ENCODE peak calls at places on chromosome 19, in eight cellular contexts. Y is fibroblast of mammary gland, T is RWPE1, I is fibroblast of pulmonary artery, M is AG10803, O is progenitor cell of endocrine pancreas, S is transverse colon, Z is glutamatergic neuron. U is an unnamed sample.

GRCh38 chr19:45478454-45479238 is 10.8 kb downstream of the FOSB start:
- DNase-seq in O (peak), I (peak), Z (peak), T (peak), Y (peak), M (peak), S (peak), U (peak)

GRCh38 chr19:12984683-12985048 is 10.6 kb upstream of the NFIX start:
- DNase-seq in M (no peak), O (no peak), Z (peak), Y (no peak), S (no peak), T (no peak), I (no peak), U (no peak)

GRCh38 chr19:52474351-52475127 is 21.2 kb downstream of the ZNF578 start:
- DNase-seq in Z (no peak), I (no peak), S (no peak), T (no peak), M (no peak), O (no peak), Y (no peak), U (no peak)

GRCh38 chr19:57664269-57665127 is 4.2 kb upstream of the ZSCAN4 start:
- DNase-seq in S (peak), M (peak), T (peak), Y (peak), I (peak), Z (peak), O (peak), U (peak)

GRCh38 chr19:1122972-1123363 is 19.2 kb downstream of the GPX4 start:
- DNase-seq in T (peak), S (peak), Z (peak), Y (peak), I (peak), O (no peak), M (peak), U (peak)

GRCh38 chr19:33505823-33506222 is 15.8 kb downstream of the PEPD start:
- DNase-seq in O (no peak), I (no peak), M (no peak), S (no peak), Z (no peak), T (no peak), Y (no peak), U (no peak)

GRCh38 chr19:47865166-47865565 is 6.1 kb downstream of the TPRX2 start:
- DNase-seq in I (no peak), Y (no peak), M (no peak), O (no peak), S (no peak), T (no peak), Z (no peak), U (no peak)

GRCh38 chr19:53608381-53608780 is 23.4 kb upstream of the DPRX start:
- DNase-seq in O (no peak), M (no peak), Y (no peak), Z (no peak), S (no peak), T (no peak), I (no peak), U (no peak)

GRCh38 chr19:21451187-21451586 is 54.2 kb upstream of the ZNF429 start:
- DNase-seq in O (no peak), Y (no peak), M (no peak), S (no peak), Z (no peak), I (no peak), T (no peak), U (no peak)

GRCh38 chr19:42284066-42284501 is 15.0 kb downstream of the CIC start:
- DNase-seq in Z (peak), O (peak), I (peak), Y (peak), T (peak), M (peak), S (peak), U (peak)

GRCh38 chr19:45200614-45201013 is 22.0 kb downstream of the BLOC1S3 start:
- DNase-seq in S (no peak), Y (peak), T (no peak), I (peak), Z (no peak), O (no peak), M (peak), U (peak)

GRCh38 chr19:2492870-2493269 is 16.9 kb downstream of the GADD45B start:
- DNase-seq in M (no peak), Y (no peak), T (no peak), O (no peak), I (no peak), Z (no peak), S (no peak), U (no peak)

DNA sequence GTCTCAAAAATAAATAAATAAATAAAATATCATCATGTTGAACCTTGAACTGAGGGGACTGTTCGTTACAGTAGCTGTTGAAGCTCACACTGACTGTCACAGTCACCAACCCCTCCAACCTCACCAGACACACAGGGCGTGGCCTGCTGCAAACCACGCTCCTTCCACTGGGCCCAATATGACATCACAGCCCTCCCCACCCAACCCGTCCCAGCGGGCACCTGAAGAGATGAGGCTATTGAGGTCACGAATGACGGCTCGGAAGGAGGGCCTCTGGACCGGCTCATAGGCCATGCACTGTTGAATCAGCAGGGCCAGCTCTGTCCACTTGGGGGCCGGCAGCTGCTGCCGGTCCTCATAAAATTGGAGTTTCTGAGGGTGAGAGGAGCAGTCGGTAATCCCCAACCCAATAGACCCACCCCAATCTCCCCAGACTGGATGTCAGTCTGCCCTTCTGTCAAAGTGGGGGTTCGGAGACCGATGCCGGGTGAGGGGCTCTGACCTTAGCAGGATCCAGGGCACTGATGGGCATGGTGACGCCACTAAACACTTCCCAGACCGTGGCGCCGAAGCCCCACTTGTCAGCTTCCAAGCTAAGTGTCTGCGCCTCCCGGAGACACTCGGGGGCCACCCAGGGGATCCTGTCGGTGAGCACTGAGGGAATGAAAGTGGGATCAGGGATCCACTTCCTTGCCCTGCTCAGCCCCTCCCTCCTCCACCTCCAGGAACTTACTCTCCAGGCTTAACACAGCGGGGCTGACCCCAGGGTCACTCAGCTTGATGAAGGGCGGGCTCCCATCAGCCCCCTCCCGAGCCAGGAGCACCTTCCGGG is 13.2 kb downstream of the JAK3 start:
- DNase-seq in I (no peak), Z (no peak), T (no peak), Y (no peak), M (no peak), S (no peak), O (no peak), U (no peak)
- TF ChIP-seq CTCF in I (peak), Z (no peak), T (no peak), Y (peak), M (no peak), S (no peak), O (peak), U (no peak)

GRCh38 chr19:16801599-16801998 is 27.6 kb upstream of the SIN3B start:
- DNase-seq in T (no peak), S (no peak), Z (no peak), I (peak), M (peak), O (no peak), Y (peak), U (no peak)
- TF ChIP-seq CTCF in T (no peak), S (no peak), Z (no peak), I (no peak), M (no peak), O (no peak), Y (no peak), U (no peak)

DNA sequence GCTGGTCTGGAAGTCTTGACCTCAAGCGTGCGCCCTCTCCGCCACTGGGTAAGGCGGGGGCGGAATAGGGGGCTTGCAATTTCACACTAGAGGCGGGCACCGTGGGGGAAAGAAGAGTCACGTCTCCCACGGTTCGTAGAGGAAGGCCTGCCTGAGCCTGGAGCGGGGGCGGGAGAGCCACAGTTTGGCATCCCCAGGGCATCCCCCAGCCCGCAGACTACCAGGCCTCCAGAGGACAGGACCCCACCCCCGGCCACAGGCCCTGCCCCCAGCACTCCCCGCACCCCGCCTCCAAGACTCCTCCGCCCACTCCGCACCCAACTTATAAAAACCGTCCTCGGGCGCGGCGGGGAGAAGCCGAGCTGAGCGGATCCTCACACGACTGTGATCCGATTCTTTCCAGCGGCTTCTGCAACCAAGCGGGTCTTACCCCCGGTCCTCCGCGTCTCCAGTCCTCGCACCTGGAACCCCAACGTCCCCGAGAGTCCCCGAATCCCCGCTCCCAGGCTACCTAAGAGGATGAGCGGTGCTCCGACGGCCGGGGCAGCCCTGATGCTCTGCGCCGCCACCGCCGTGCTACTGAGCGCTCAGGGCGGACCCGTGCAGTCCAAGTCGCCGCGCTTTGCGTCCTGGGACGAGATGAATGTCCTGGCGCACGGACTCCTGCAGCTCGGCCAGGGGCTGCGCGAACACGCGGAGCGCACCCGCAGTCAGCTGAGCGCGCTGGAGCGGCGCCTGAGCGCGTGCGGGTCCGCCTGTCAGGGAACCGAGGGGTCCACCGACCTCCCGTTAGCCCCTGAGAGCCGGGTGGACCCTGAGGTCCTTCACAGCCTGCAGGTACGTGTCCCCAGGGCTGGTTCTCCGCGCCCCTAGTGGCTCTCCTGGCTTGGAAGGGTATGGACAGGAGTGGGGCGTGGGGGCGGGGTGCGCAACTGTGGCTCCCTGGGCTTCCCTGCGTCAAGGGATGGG is at the start of gene ANGPTL4:
- DNase-seq in O (peak), Z (peak), T (peak), M (peak), S (peak), Y (peak), I (peak), U (peak)
- TF ChIP-seq CTCF in O (peak), Z (no peak), T (no peak), M (peak), S (peak), Y (no peak), I (peak), U (no peak)

GRCh38 chr19:15279326-15279904 is 47.2 kb upstream of the EPHX3 start:
- DNase-seq in I (no peak), S (no peak), Z (no peak), Y (no peak), O (no peak), M (no peak), T (no peak), U (no peak)

GRCh38 chr19:15280048-15280725 is 47.9 kb upstream of the EPHX3 start:
- DNase-seq in T (no peak), S (no peak), O (no peak), M (peak), Z (no peak), Y (no peak), I (no peak), U (no peak)

GRCh38 chr19:15282311-15282705 is 50.0 kb downstream of the BRD4 start:
- DNase-seq in I (no peak), O (no peak), M (no peak), Z (no peak), T (peak), Y (no peak), S (no peak), U (no peak)

GRCh38 chr19:15283141-15283885 is 49.0 kb downstream of the BRD4 start:
- DNase-seq in Z (no peak), O (no peak), I (peak), Y (peak), S (no peak), M (peak), T (no peak), U (no peak)

DNA sequence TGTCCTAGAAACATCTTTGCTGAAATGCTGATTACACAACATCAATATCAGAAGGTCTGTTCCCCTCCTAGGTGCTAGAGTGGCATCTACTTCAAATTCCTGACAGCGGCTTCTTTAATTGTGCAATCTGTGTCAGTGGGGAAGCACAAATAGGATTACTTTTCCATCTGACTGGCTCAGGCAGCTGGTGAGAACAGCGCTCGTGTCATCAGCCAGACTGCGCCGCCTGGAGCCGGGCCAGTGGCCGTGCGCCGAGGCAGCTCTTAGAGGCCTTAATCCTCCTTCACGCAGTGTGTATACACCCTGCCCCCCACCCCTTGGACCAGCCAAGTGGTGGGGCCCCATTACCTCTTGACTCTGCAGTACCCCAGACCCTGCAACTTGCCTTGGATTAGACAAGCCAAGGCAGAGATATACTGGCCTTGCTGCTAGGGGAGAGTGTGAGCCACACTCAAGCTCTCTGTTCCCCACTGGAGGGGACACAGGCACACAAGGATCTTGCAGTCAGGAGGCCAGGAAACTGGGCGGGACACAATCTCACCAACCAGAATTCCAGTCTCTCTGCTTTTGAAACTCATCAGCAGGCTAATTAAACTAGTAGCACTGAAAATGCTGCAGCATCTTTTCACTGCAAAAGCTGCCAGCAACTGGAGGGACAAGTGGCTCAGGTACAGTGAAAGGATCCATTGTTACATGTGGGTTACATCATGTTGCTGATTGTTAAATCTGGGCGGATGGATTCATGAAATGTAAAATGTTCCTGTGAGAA is 48.9 kb upstream of the EPHX3 start:
- DNase-seq in Y (peak), S (peak), T (peak), Z (peak), M (peak), I (peak), O (no peak), U (no peak)
- TF ChIP-seq CTCF in Y (peak), S (no peak), T (no peak), Z (no peak), M (peak), I (peak), O (no peak), U (no peak)

DNA sequence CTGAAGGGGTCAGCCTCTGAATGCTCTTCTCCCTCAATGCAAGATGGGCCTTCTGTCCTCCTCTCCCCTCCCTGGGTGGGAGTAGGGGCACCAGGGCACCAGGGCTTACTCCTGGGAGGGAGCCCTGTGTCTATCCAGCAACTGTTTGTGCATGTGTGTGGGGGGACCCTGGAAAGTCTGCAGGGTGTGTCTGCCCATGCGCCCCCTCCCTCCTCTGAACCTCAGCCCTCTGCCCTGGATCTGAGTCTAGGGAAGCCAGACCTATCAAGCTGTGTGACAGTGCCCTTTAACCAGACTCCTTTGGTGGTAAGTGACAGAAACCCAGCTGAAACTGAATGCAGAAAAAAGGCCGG is 213.3 kb upstream of the ZNF536 start:
- DNase-seq in Z (no peak), M (no peak), S (no peak), T (no peak), O (no peak), Y (no peak), I (no peak), U (no peak)
- TF ChIP-seq CTCF in Z (no peak), M (no peak), S (no peak), T (no peak), O (no peak), Y (no peak), I (no peak), U (no peak)

GRCh38 chr19:55486043-55486970 is 1.3 kb downstream of the NAT14 start:
- DNase-seq in S (no peak), Y (peak), M (peak), T (no peak), Z (no peak), I (no peak), O (no peak), U (no peak)
- TF ChIP-seq CTCF in S (no peak), Y (peak), M (peak), T (no peak), Z (no peak), I (no peak), O (no peak), U (no peak)

GRCh38 chr19:18470153-18470552 is 32.2 kb upstream of the ISYNA1 start:
- DNase-seq in S (no peak), I (no peak), O (no peak), Z (peak), Y (no peak), T (no peak), M (no peak), U (peak)
- TF ChIP-seq CTCF in S (no peak), I (peak), O (peak), Z (no peak), Y (peak), T (no peak), M (peak), U (no peak)

GRCh38 chr19:35736913-35737886 is 5.1 kb downstream of the IGFLR1 start:
- DNase-seq in Z (no peak), I (no peak), M (no peak), T (no peak), Y (no peak), O (no peak), S (no peak), U (no peak)
- TF ChIP-seq CTCF in Z (no peak), I (no peak), M (no peak), T (peak), Y (no peak), O (peak), S (no peak), U (no peak)

GRCh38 chr19:51108066-51108804 is at the start of gene CTU1:
- DNase-seq in Z (peak), S (peak), M (peak), I (peak), T (peak), O (peak), Y (peak), U (peak)

GRCh38 chr19:51110666-51110971 is 2.4 kb upstream of the CTU1 start:
- DNase-seq in Z (no peak), O (no peak), S (no peak), Y (no peak), T (no peak), I (no peak), M (no peak), U (no peak)

GRCh38 chr19:51103811-51104470 is 4.3 kb downstream of the CTU1 start:
- DNase-seq in I (no peak), S (no peak), M (no peak), Y (no peak), T (no peak), Z (no peak), O (no peak), U (no peak)

GRCh38 chr19:51108805-51109146 is 567 bp upstream of the CTU1 start:
- DNase-seq in M (no peak), S (no peak), T (no peak), I (no peak), Z (no peak), Y (no peak), O (no peak), U (no peak)

GRCh38 chr19:51107406-51108065 is 673 bp downstream of the CTU1 start:
- DNase-seq in M (peak), O (no peak), T (peak), S (no peak), Y (peak), I (peak), Z (peak), U (peak)
- TF ChIP-seq CTCF in M (no peak), O (no peak), T (no peak), S (no peak), Y (no peak), I (no peak), Z (no peak), U (no peak)